ENCODE peak calls at places on chromosome 19, in five cellular contexts. E is thoracic aorta, Q is AG04450, B is fibroblast of mammary gland, U is GM23338. W is an unnamed sample.

GRCh38 chr19:6527893-6528543 is 2.8 kb upstream of the TNFSF9 start:
- DNase-seq in U (no peak), B (no peak), Q (no peak), E (no peak), W (no peak)

GRCh38 chr19:42303876-42304275 is 1.5 kb upstream of the PAFAH1B3 start:
- DNase-seq in B (no peak), Q (no peak), U (no peak), E (no peak), W (no peak)

GRCh38 chr19:40822161-40822560 is 23.2 kb downstream of the EGLN2 start:
- DNase-seq in B (no peak), U (no peak), Q (no peak), E (no peak), W (no peak)

GRCh38 chr19:1214862-1215731 is 9.5 kb downstream of the STK11 start:
- DNase-seq in U (no peak), B (no peak), E (no peak), Q (no peak), W (no peak)

GRCh38 chr19:1106841-1107654 is 3.3 kb downstream of the GPX4 start:
- DNase-seq in U (peak; percentile 62), E (no peak), Q (no peak), B (peak; percentile 60), W (no peak)

GRCh38 chr19:10122066-10122465 is 2.4 kb upstream of the EIF3G start:
- DNase-seq in Q (peak; percentile 39), B (peak; percentile 73), U (no peak), E (no peak), W (peak; percentile 34)

GRCh38 chr19:31350693-31351211 is 1.5 kb upstream of the TSHZ3 start:
- DNase-seq in U (peak; percentile 70), B (peak; percentile 35), E (no peak), Q (no peak), W (no peak)

GRCh38 chr19:16188521-16188920 is 3.3 kb downstream of the FAM32A start:
- DNase-seq in U (no peak), B (no peak), Q (no peak), E (no peak), W (no peak)

GRCh38 chr19:28377077-28377476 is 835.9 kb downstream of the UQCRFS1 start:
- DNase-seq in B (peak; percentile 4), E (no peak), Q (no peak), U (peak; percentile 57), W (no peak)

GRCh38 chr19:50435627-50436026 is 2.9 kb downstream of the MYBPC2 start:
- DNase-seq in U (no peak), E (no peak), B (no peak), Q (no peak), W (no peak)

GRCh38 chr19:34555447-34555846 is 73.9 kb downstream of the WTIP start:
- DNase-seq in B (peak; percentile 3), E (no peak), U (peak; percentile 67), Q (no peak), W (no peak)

GRCh38 chr19:6519289-6519688 is 11.5 kb upstream of the TNFSF9 start:
- DNase-seq in U (no peak), E (no peak), Q (no peak), B (peak; percentile 90), W (peak; percentile 39)

GRCh38 chr19:9939301-9939913 is 3.1 kb upstream of the OLFM2 start:
- DNase-seq in U (peak; percentile 61), Q (no peak), E (no peak), B (peak; percentile 53), W (no peak)

GRCh38 chr19:11420429-11420893 is 1.3 kb upstream of the RGL3 start:
- DNase-seq in B (peak; percentile 80), E (no peak), U (peak; percentile 44), Q (no peak), W (no peak)

GRCh38 chr19:41413947-41414346 is 13.2 kb downstream of the B3GNT8 start:
- DNase-seq in Q (no peak), B (no peak), U (no peak), E (no peak), W (no peak)

GRCh38 chr19:54485846-54486245 is 12.8 kb upstream of the CDC42EP5 start:
- DNase-seq in U (no peak), Q (no peak), E (no peak), B (no peak), W (no peak)

GRCh38 chr19:21838646-21839045 is 2.7 kb upstream of the ZNF43 start:
- DNase-seq in B (peak; percentile 26), U (no peak), Q (no peak), E (no peak), W (no peak)

GRCh38 chr19:49590971-49591730 is at the start of gene PRR12:
- DNase-seq in E (no peak), U (peak; percentile 83), Q (peak; percentile 32), B (peak; percentile 65), W (no peak)

GRCh38 chr19:9839415-9839814 is 4.3 kb downstream of the PIN1 start:
- DNase-seq in Q (no peak), U (no peak), B (peak; percentile 19), E (no peak), W (no peak)

GRCh38 chr19:42634409-42635232 is 39.9 kb upstream of the CEACAM8 start:
- DNase-seq in U (peak; percentile 83), B (peak; percentile 35), Q (no peak), E (no peak), W (no peak)

GRCh38 chr19:47157455-47158321 is 27.1 kb downstream of the SAE1 start:
- DNase-seq in E (peak; percentile 2), B (peak; percentile 49), U (peak; percentile 96), Q (peak; percentile 50), W (no peak)

GRCh38 chr19:56942749-56943148 is 102.2 kb upstream of the PEG3 start:
- DNase-seq in Q (no peak), U (no peak), B (no peak), E (no peak), W (no peak)

DNA sequence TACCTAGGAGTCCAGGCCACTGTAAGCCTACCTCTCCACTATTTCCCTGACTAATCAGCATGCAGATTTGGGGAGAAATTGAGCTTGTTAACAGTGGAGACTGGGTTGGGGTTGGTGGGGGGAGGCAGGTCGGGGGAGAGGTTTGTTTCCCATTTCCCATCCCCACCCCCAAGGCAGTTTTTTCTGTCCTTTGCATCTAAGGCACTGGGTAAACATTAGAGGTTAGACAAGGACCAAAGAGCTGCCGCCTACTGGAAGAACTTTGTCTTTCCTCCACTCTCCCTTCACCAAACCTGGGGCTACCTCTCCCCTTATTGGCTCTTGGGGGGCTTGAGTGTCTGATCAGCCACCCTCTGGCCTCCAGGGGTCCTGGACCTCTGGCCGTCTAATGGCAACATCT is 953 bp downstream of the KCNN4 start:
- DNase-seq in U (no peak), B (no peak), Q (no peak), E (no peak), W (no peak)
- TF ChIP-seq CTCF in U (peak; percentile 18), B (no peak), Q (no peak), E (no peak), W (no peak)

GRCh38 chr19:20470345-20471119 is 95.0 kb downstream of the ZNF737 start:
- DNase-seq in E (no peak), Q (no peak), B (no peak), U (no peak), W (no peak)
- H3K4me3 ChIP-seq in E (peak overlapping the region; percentile 17), Q (no peak overlapping the region), B (no peak overlapping the region), U (no peak overlapping the region), W (no peak overlapping the region)

DNA sequence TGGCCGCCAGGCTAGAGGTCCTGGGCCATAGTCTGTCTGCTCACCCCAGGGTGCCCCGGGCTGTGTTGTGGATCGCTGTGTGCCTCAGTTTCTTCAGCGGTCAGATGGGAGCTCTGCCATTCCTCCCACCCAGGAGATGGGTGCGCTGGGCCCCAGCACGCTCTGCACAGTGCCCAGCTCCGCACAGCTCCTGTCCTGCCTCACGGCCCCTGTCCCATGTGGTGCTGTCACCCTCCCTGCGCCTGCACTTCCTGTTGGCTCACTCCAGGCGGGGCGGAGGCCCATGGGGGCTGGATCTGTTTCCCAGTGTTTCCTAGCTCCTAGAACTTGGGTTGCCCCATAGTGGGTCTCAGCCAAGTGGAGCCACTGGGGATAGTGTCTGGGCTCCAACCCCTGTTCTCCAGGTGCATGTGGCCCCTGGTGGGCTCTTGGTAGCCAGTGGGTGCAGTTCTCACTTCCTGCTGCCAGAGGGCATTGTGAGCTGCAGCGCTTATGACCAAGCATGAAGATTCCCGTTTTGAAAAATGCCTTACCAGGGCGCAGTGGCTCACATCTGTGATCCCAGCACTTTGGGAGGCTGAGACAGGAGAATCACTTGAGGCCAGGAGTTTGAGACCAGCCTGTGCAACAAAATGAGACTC is 69.8 kb downstream of the KDM4B start:
- DNase-seq in Q (no peak), B (peak; percentile 37), E (no peak), U (peak; percentile 74), W (no peak)
- TF ChIP-seq CTCF in Q (peak; percentile 63), B (peak; percentile 61), E (peak; percentile 45), U (peak; percentile 59), W (peak; percentile 54)

GRCh38 chr19:18939922-18940775 is 868 bp downstream of the HOMER3 start:
- DNase-seq in U (peak; percentile 87), E (no peak), B (peak; percentile 45), Q (no peak), W (no peak)

GRCh38 chr19:18942692-18943091 is 1.7 kb upstream of the HOMER3 start:
- DNase-seq in U (no peak), Q (no peak), E (no peak), B (no peak), W (no peak)

GRCh38 chr19:18940791-18941627 is at the start of gene HOMER3:
- DNase-seq in U (peak; percentile 80), B (peak; percentile 39), Q (no peak), E (peak; percentile 22), W (no peak)

GRCh38 chr19:18941628-18942354 is 774 bp upstream of the HOMER3 start:
- DNase-seq in B (no peak), E (no peak), U (peak; percentile 66), Q (no peak), W (no peak)

GRCh38 chr19:18939163-18939562 is 1.9 kb downstream of the HOMER3 start:
- DNase-seq in Q (no peak), U (no peak), E (no peak), B (no peak), W (no peak)
- H3K4me3 ChIP-seq in Q (peak overlapping the region; percentile 90), U (peak overlapping the region; percentile 81), E (peak overlapping the region; percentile 94), B (no peak overlapping the region), W (peak overlapping the region; percentile 88)

DNA sequence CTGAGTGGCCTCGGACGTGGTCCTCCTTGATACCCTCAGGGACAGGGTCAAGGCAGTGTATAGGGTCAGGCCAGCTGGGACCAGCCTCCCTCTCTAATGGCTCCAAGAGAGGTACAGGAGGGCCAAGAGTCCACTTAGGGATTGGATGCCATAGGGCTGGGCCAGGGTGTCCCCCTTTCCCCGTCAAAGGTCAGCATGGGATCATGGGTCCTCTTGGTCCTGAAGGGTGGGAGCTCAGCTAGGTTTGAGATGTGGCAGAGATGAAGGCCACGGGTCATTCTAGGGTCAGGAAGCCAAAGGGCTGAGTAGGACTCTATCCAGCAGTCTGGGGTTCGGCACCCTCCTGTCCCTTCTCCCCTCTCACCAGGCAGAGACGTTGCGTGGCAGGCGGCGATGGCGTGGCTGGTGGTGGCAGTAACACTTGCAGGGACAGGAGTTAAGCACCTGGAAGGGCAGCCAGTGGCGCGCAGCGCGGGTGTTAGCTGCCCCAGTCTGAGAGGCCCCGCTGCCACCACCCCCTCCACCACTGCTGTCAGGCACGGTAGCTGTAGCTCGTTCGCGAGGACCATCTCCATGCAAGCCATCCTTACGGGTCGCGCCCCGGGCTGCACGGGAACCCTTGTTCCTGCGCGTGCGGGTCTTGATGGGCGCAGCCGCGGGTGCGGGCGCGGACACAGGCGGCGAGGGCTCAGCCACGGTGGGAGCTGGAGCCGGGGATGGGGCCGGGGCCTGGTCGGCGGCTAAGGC is 2.6 kb downstream of the GGN start:
- DNase-seq in E (no peak), B (no peak), Q (no peak), U (no peak), W (no peak)
- TF ChIP-seq CTCF in E (no peak), B (no peak), Q (no peak), U (no peak), W (no peak)